ENCODE peak calls at places on chromosomes 7 and 10, in ten cellular contexts. G is Caki2, P is heart right ventricle, M is iPS DF 6.9, H is T47D, X is dorsolateral prefrontal cortex, Q is MM.1S, T is DND-41, Y is nephron progenitor cell, L is GDM1. Z is an unnamed sample.

GRCh38 chr7:36683695-36684357 is 40.5 kb downstream of the AOAH start:
- DNase-seq in G (no peak), P (no peak), M (no peak), H (no peak), X (no peak), Q (no peak), T (no peak), Y (no peak), L (no peak), Z (no peak)

GRCh38 chr7:96998765-96999164 is 6.6 kb upstream of the DLX6 start:
- DNase-seq in G (no peak), P (no peak), M (no peak), H (no peak), X (no peak), Q (no peak), T (no peak), Y (no peak), L (no peak), Z (no peak)

GRCh38 chr10:30433779-30434272 is at the start of gene MAP3K8:
- DNase-seq in G (peak; percentile 98), P (peak; percentile 93), M (peak; percentile 45), H (peak; percentile 88), X (peak; percentile 80), Q (peak; percentile 85), T (peak; percentile 82), Y (peak; percentile 85), L (peak; percentile 93), Z (no peak)

GRCh38 chr10:68235111-68235510 is 3.2 kb upstream of the ATOH7 start:
- DNase-seq in G (no peak), P (no peak), M (no peak), H (no peak), X (no peak), Q (no peak), T (no peak), Y (no peak), L (no peak), Z (no peak)

GRCh38 chr7:140518370-140519006 is 39.2 kb upstream of the MKRN1 start:
- DNase-seq in G (no peak), P (peak; percentile 15), M (no peak), H (no peak), X (no peak), Q (no peak), T (no peak), Y (no peak), L (no peak), Z (no peak)

GRCh38 chr7:48298779-48299178 is 127.5 kb downstream of the ABCA13 start:
- DNase-seq in G (peak; percentile 56), P (no peak), M (no peak), H (no peak), X (no peak), Q (peak; percentile 45), T (no peak), Y (no peak), L (no peak), Z (no peak)

GRCh38 chr10:85188770-85189484 is 860.5 kb downstream of the CCSER2 start:
- DNase-seq in G (no peak), P (no peak), M (no peak), H (no peak), X (no peak), Q (no peak), T (no peak), Y (no peak), L (no peak), Z (no peak)

GRCh38 chr10:6225263-6225814 is 22.6 kb downstream of the PFKFB3 start:
- DNase-seq in G (no peak), P (no peak), M (no peak), H (no peak), X (no peak), Q (no peak), T (no peak), Y (no peak), L (no peak), Z (no peak)

GRCh38 chr7:74405191-74405898 is 48.4 kb upstream of the GTF2IRD1 start:
- DNase-seq in G (no peak), P (peak; percentile 21), M (peak; percentile 52), H (peak; percentile 72), X (no peak), Q (peak; percentile 21), T (no peak), Y (peak; percentile 66), L (no peak), Z (no peak)

GRCh38 chr10:129483427-129484010 is 16.5 kb downstream of the MGMT start:
- DNase-seq in G (peak; percentile 28), P (no peak), M (no peak), H (no peak), X (no peak), Q (no peak), T (no peak), Y (no peak), L (no peak), Z (no peak)

GRCh38 chr10:95214793-95215192 is 20.8 kb downstream of the ACSM6 start:
- DNase-seq in G (peak; percentile 71), P (no peak), M (no peak), H (no peak), X (no peak), Q (no peak), T (no peak), Y (no peak), L (no peak), Z (no peak)

GRCh38 chr7:131182446-131183075 is 145.1 kb upstream of the MKLN1 start:
- DNase-seq in G (no peak), P (no peak), M (no peak), H (no peak), X (no peak), Q (no peak), T (no peak), Y (no peak), L (no peak), Z (no peak)

GRCh38 chr10:132265878-132266496 is 41.8 kb downstream of the STK32C start:
- DNase-seq in G (no peak), P (no peak), M (no peak), H (peak; percentile 69), X (no peak), Q (no peak), T (no peak), Y (no peak), L (no peak), Z (peak; percentile 32)

GRCh38 chr7:28579571-28579970 is 167.3 kb downstream of the CREB5 start:
- DNase-seq in G (peak; percentile 54), P (no peak), M (no peak), H (no peak), X (no peak), Q (no peak), T (no peak), Y (no peak), L (no peak), Z (no peak)

GRCh38 chr7:134298902-134299683 is 17.6 kb downstream of the SLC35B4 start:
- DNase-seq in G (peak; percentile 30), P (peak; percentile 24), M (no peak), H (no peak), X (peak; percentile 78), Q (peak; percentile 69), T (no peak), Y (no peak), L (no peak), Z (no peak)

GRCh38 chr7:110827287-110827855 is 263.6 kb upstream of the LRRN3 start:
- DNase-seq in G (no peak), P (no peak), M (no peak), H (no peak), X (no peak), Q (no peak), T (no peak), Y (no peak), L (no peak), Z (no peak)

GRCh38 chr10:51000164-51000563 is 74.1 kb upstream of the PRKG1 start:
- DNase-seq in G (no peak), P (no peak), M (no peak), H (no peak), X (no peak), Q (no peak), T (no peak), Y (no peak), L (no peak), Z (no peak)

GRCh38 chr7:145016068-145016467 is 180.2 kb upstream of the TPK1 start:
- DNase-seq in G (no peak), P (no peak), M (peak; percentile 9), H (peak; percentile 42), X (no peak), Q (no peak), T (no peak), Y (no peak), L (no peak), Z (no peak)

GRCh38 chr10:116947838-116948529 is 57.0 kb downstream of the SHTN1 start:
- DNase-seq in G (peak; percentile 57), P (no peak), M (no peak), H (no peak), X (no peak), Q (no peak), T (no peak), Y (no peak), L (no peak), Z (no peak)

GRCh38 chr10:46544989-46545791 is 11.3 kb downstream of the GPRIN2 start:
- DNase-seq in G (no peak), P (no peak), M (no peak), H (peak; percentile 63), X (peak; percentile 39), Q (no peak), T (no peak), Y (peak; percentile 1), L (no peak), Z (no peak)

GRCh38 chr7:22387583-22387982 is 30.6 kb upstream of the RAPGEF5 start:
- DNase-seq in G (no peak), P (peak; percentile 16), M (no peak), H (no peak), X (peak; percentile 55), Q (no peak), T (no peak), Y (no peak), L (no peak), Z (no peak)

GRCh38 chr10:133156674-133157579 is 3.1 kb upstream of the KNDC1 start:
- DNase-seq in G (no peak), P (no peak), M (no peak), H (no peak), X (no peak), Q (no peak), T (no peak), Y (no peak), L (no peak), Z (no peak)

GRCh38 chr10:132306341-132306685 is 1.4 kb downstream of the STK32C start:
- DNase-seq in G (no peak), P (no peak), M (no peak), H (no peak), X (no peak), Q (no peak), T (no peak), Y (no peak), L (no peak), Z (no peak)

GRCh38 chr7:143015926-143016490 is 10.9 kb downstream of the OR9A2 start:
- DNase-seq in G (no peak), P (no peak), M (no peak), H (no peak), X (no peak), Q (no peak), T (no peak), Y (no peak), L (no peak), Z (no peak)